ENCODE peak calls at places on chromosomes 2 and 18, in five cellular contexts. One of them, this sample, is unnamed.

GRCh38 chr2:188132385-188132784 is 159.3 kb upstream of the GULP1 start:
- DNase-seq in Peyer's patch: no peak
- DNase-seq in PC-3: no peak
- DNase-seq in AG09319: no peak
- DNase-seq in BJ: no peak
- DNase-seq in this sample: no peak

GRCh38 chr18:78376036-78376435 is 603.6 kb upstream of the SALL3 start:
- DNase-seq in BJ: no peak
- DNase-seq in PC-3: no peak
- DNase-seq in Peyer's patch: no peak
- DNase-seq in AG09319: no peak
- DNase-seq in this sample: no peak

GRCh38 chr2:239455436-239456203 is 54.8 kb upstream of the HDAC4 start:
- DNase-seq in BJ: no peak
- DNase-seq in AG09319: no peak
- DNase-seq in PC-3: no peak
- DNase-seq in Peyer's patch: no peak
- DNase-seq in this sample: no peak

GRCh38 chr2:197075754-197076337 is 149.3 kb upstream of the PGAP1 start:
- DNase-seq in BJ: no peak
- DNase-seq in PC-3: peak
- DNase-seq in Peyer's patch: no peak
- DNase-seq in AG09319: no peak
- DNase-seq in this sample: no peak

GRCh38 chr2:219331560-219332213 is 857 bp downstream of the RESP18 start:
- DNase-seq in PC-3: no peak
- DNase-seq in AG09319: no peak
- DNase-seq in BJ: no peak
- DNase-seq in Peyer's patch: no peak
- DNase-seq in this sample: no peak

GRCh38 chr2:122736279-122736678 is 980.8 kb downstream of the TSN start:
- DNase-seq in AG09319: no peak
- DNase-seq in PC-3: peak
- DNase-seq in BJ: no peak
- DNase-seq in Peyer's patch: no peak
- DNase-seq in this sample: no peak

GRCh38 chr2:241812730-241813079 is 3.7 kb downstream of the NEU4 start:
- DNase-seq in AG09319: no peak
- DNase-seq in Peyer's patch: no peak
- DNase-seq in BJ: no peak
- DNase-seq in PC-3: no peak
- DNase-seq in this sample: no peak

GRCh38 chr18:50638623-50639398 is 78.9 kb downstream of the MAPK4 start:
- DNase-seq in Peyer's patch: no peak
- DNase-seq in BJ: no peak
- DNase-seq in AG09319: no peak
- DNase-seq in PC-3: no peak
- DNase-seq in this sample: no peak

GRCh38 chr2:36044389-36044788 is 311.2 kb upstream of the CRIM1 start:
- DNase-seq in Peyer's patch: no peak
- DNase-seq in BJ: no peak
- DNase-seq in AG09319: no peak
- DNase-seq in PC-3: no peak
- DNase-seq in this sample: no peak

GRCh38 chr2:24577481-24577880 is 86.4 kb downstream of the NCOA1 start:
- DNase-seq in BJ: no peak
- DNase-seq in AG09319: no peak
- DNase-seq in Peyer's patch: no peak
- DNase-seq in PC-3: no peak
- DNase-seq in this sample: no peak

GRCh38 chr2:241458687-241459086 is 49.7 kb downstream of the STK25 start:
- DNase-seq in BJ: no peak
- DNase-seq in Peyer's patch: no peak
- DNase-seq in PC-3: no peak
- DNase-seq in AG09319: no peak
- DNase-seq in this sample: no peak

GRCh38 chr2:240567137-240567871 is 980 bp upstream of the RNPEPL1 start:
- DNase-seq in PC-3: no peak
- DNase-seq in AG09319: no peak
- DNase-seq in Peyer's patch: peak
- DNase-seq in BJ: no peak
- DNase-seq in this sample: no peak

GRCh38 chr18:75125359-75126331 is 83.3 kb downstream of the PTGR3 start:
- DNase-seq in Peyer's patch: no peak
- DNase-seq in PC-3: peak
- DNase-seq in AG09319: no peak
- DNase-seq in BJ: no peak
- DNase-seq in this sample: no peak

GRCh38 chr18:35123811-35124210 is 82.6 kb downstream of the MAPRE2 start:
- DNase-seq in BJ: no peak
- DNase-seq in Peyer's patch: no peak
- DNase-seq in PC-3: no peak
- DNase-seq in AG09319: no peak
- DNase-seq in this sample: no peak

GRCh38 chr2:9200634-9201015 is 6.0 kb upstream of the ASAP2 start:
- DNase-seq in Peyer's patch: no peak
- DNase-seq in PC-3: no peak
- DNase-seq in AG09319: no peak
- DNase-seq in BJ: no peak
- DNase-seq in this sample: no peak

GRCh38 chr2:119753930-119754321 is 5.8 kb upstream of the PTPN4 start:
- DNase-seq in PC-3: no peak
- DNase-seq in AG09319: no peak
- DNase-seq in BJ: no peak
- DNase-seq in Peyer's patch: no peak
- DNase-seq in this sample: no peak

GRCh38 chr2:68441179-68441993 is 25.7 kb downstream of the FBXO48 start:
- DNase-seq in PC-3: peak
- DNase-seq in AG09319: peak
- DNase-seq in BJ: no peak
- DNase-seq in Peyer's patch: no peak
- DNase-seq in this sample: peak

GRCh38 chr2:164430166-164430783 is 191.0 kb downstream of the GRB14 start:
- DNase-seq in Peyer's patch: no peak
- DNase-seq in PC-3: peak
- DNase-seq in AG09319: peak
- DNase-seq in BJ: no peak
- DNase-seq in this sample: peak

GRCh38 chr2:158499383-158499782 is 42.6 kb downstream of the PKP4 start:
- DNase-seq in PC-3: no peak
- DNase-seq in Peyer's patch: no peak
- DNase-seq in BJ: no peak
- DNase-seq in AG09319: no peak
- DNase-seq in this sample: no peak

GRCh38 chr2:20378891-20379519 is 28.4 kb upstream of the PUM2 start:
- DNase-seq in BJ: peak
- DNase-seq in AG09319: peak
- DNase-seq in PC-3: peak
- DNase-seq in Peyer's patch: peak
- DNase-seq in this sample: peak

GRCh38 chr18:25921677-25922421 is 168.6 kb downstream of the SS18 start:
- DNase-seq in BJ: no peak
- DNase-seq in PC-3: peak
- DNase-seq in AG09319: no peak
- DNase-seq in Peyer's patch: no peak
- DNase-seq in this sample: peak

GRCh38 chr2:215982465-215982875 is 30.9 kb downstream of the MREG start:
- DNase-seq in PC-3: peak
- DNase-seq in AG09319: no peak
- DNase-seq in BJ: no peak
- DNase-seq in Peyer's patch: no peak
- DNase-seq in this sample: peak

GRCh38 chr2:19312949-19313348 is 45.5 kb downstream of the OSR1 start:
- DNase-seq in AG09319: no peak
- DNase-seq in Peyer's patch: no peak
- DNase-seq in PC-3: peak
- DNase-seq in BJ: no peak
- DNase-seq in this sample: peak

GRCh38 chr18:3623769-3624545 is 174.0 kb downstream of the TGIF1 start:
- DNase-seq in PC-3: peak
- DNase-seq in Peyer's patch: peak
- DNase-seq in AG09319: peak
- DNase-seq in BJ: peak
- DNase-seq in this sample: peak

GRCh38 chr2:105569616-105570015 is 170.8 kb upstream of the FHL2 start:
- DNase-seq in PC-3: no peak
- DNase-seq in Peyer's patch: no peak
- DNase-seq in BJ: no peak
- DNase-seq in AG09319: no peak
- DNase-seq in this sample: no peak

GRCh38 chr2:151774506-151774905 is 40.2 kb upstream of the NEB start:
- DNase-seq in AG09319: peak
- DNase-seq in PC-3: peak
- DNase-seq in BJ: peak
- DNase-seq in Peyer's patch: no peak
- DNase-seq in this sample: peak

DNA sequence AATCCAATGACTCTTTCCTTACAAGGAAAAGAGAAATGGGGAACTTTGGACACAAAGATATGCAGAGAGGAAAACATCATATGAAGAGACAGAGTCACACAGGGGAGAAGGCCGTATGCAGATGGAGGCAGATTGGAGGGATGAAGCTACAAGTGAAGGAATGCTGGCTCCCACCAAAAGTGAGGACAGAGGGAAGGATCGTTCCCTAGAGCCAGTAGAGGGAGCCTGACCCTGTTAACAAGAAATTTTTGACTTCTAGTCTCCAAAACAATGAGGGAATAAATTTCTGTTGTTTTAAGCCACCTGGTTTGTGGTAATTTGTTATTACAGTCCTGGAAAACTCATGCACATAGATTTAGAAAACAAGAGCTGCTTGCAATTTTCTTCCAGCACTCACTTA is 169.3 kb downstream of the PMAIP1 start:
- DNase-seq in AG09319: no peak
- DNase-seq in Peyer's patch: no peak
- DNase-seq in BJ: no peak
- DNase-seq in PC-3: peak
- DNase-seq in this sample: no peak
- TF ChIP-seq CTCF in AG09319: no peak
- TF ChIP-seq CTCF in Peyer's patch: no peak
- TF ChIP-seq CTCF in BJ: no peak
- TF ChIP-seq CTCF in PC-3: peak
- TF ChIP-seq CTCF in this sample: peak

GRCh38 chr2:38597115-38597514 is 5.6 kb downstream of the HNRNPLL start:
- DNase-seq in BJ: no peak
- DNase-seq in AG09319: no peak
- DNase-seq in Peyer's patch: no peak
- DNase-seq in PC-3: no peak
- DNase-seq in this sample: no peak
- TF ChIP-seq CTCF in BJ: no peak
- TF ChIP-seq CTCF in AG09319: no peak
- TF ChIP-seq CTCF in Peyer's patch: no peak
- TF ChIP-seq CTCF in PC-3: no peak
- TF ChIP-seq CTCF in this sample: no peak

GRCh38 chr2:719191-719590 is 42.0 kb upstream of the TMEM18 start:
- DNase-seq in AG09319: no peak
- DNase-seq in BJ: no peak
- DNase-seq in PC-3: no peak
- DNase-seq in Peyer's patch: no peak
- DNase-seq in this sample: no peak

GRCh38 chr2:715038-715437 is 37.8 kb upstream of the TMEM18 start:
- DNase-seq in AG09319: no peak
- DNase-seq in PC-3: no peak
- DNase-seq in BJ: no peak
- DNase-seq in Peyer's patch: no peak
- DNase-seq in this sample: no peak

GRCh38 chr2:719734-720133 is 42.5 kb upstream of the TMEM18 start:
- DNase-seq in AG09319: no peak
- DNase-seq in PC-3: no peak
- DNase-seq in Peyer's patch: no peak
- DNase-seq in BJ: no peak
- DNase-seq in this sample: no peak

GRCh38 chr2:714005-714741 is 37.0 kb upstream of the TMEM18 start:
- DNase-seq in AG09319: peak
- DNase-seq in PC-3: peak
- DNase-seq in Peyer's patch: no peak
- DNase-seq in BJ: no peak
- DNase-seq in this sample: peak

GRCh38 chr2:715847-716573 is 38.8 kb upstream of the TMEM18 start:
- DNase-seq in BJ: no peak
- DNase-seq in Peyer's patch: no peak
- DNase-seq in PC-3: peak
- DNase-seq in AG09319: no peak
- DNase-seq in this sample: peak
- TF ChIP-seq CTCF in BJ: peak
- TF ChIP-seq CTCF in Peyer's patch: no peak
- TF ChIP-seq CTCF in PC-3: peak
- TF ChIP-seq CTCF in AG09319: peak
- TF ChIP-seq CTCF in this sample: peak

DNA sequence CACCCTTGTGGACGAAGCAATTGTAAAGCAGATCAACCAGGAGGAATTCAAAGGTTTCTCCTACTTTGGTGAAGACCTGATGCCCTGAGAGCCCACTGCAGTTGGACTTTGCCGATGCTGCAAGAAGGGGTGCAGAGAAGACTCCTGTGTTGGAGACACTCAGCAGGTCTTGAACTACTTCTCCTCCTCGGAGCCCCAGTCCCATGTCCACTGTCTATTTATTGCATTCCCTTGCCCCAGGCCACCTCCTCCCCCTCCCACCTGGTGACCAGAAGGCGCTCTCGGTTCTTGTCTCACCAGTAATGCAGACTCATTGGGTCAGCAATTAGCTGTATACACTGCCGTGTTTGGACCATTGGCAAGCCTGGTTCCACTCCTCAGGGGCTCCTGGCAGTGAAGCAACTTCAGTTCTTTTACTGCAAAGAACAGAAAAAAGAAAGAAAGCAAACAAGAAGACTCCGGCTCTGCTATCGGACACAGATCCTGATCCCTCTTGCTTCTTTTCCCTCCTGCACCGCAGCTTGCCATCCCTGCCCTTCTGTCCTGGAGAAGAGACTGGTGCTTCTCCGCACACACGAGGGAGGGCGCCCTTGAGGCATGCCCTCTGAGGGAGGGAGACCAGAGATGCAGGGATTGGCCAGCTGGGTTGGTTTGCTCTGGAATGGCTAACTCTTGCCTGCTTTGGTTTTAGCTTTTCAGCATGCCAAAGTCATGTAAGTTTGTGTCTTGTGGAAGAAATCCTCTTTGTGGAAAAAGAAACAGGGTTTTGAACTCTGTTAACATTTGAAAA is 112.2 kb upstream of the EPAS1 start:
- DNase-seq in PC-3: no peak
- DNase-seq in AG09319: no peak
- DNase-seq in BJ: no peak
- DNase-seq in Peyer's patch: no peak
- DNase-seq in this sample: no peak
- TF ChIP-seq CTCF in PC-3: no peak
- TF ChIP-seq CTCF in AG09319: no peak
- TF ChIP-seq CTCF in BJ: no peak
- TF ChIP-seq CTCF in Peyer's patch: no peak
- TF ChIP-seq CTCF in this sample: peak

GRCh38 chr2:155368934-155369333 is 670.4 kb downstream of the KCNJ3 start:
- DNase-seq in PC-3: peak
- DNase-seq in AG09319: no peak
- DNase-seq in Peyer's patch: no peak
- DNase-seq in BJ: no peak
- DNase-seq in this sample: peak
- TF ChIP-seq CTCF in PC-3: peak
- TF ChIP-seq CTCF in AG09319: peak
- TF ChIP-seq CTCF in Peyer's patch: peak
- TF ChIP-seq CTCF in BJ: peak
- TF ChIP-seq CTCF in this sample: peak

This sample was measured in HFFc6.